ENCODE peak calls at places on chromosomes 1 and 21, in five cellular contexts. One of them, this sample, is unnamed.

GRCh38 chr1:162561616-162562451 is at the start of gene UAP1:
- DNase-seq in CD8-positive, alpha-beta T cell: no peak
- DNase-seq in ELR: no peak
- DNase-seq in NCI-H1105 treated with DMSO at 0.1 percent for 48 hours: no peak
- DNase-seq in choroid plexus epithelial cell: peak
- DNase-seq in this sample: no peak

GRCh38 chr1:192521734-192522133 is 53.8 kb upstream of the RGS1 start:
- DNase-seq in CD8-positive, alpha-beta T cell: no peak
- DNase-seq in ELR: no peak
- DNase-seq in NCI-H1105 treated with DMSO at 0.1 percent for 48 hours: no peak
- DNase-seq in choroid plexus epithelial cell: no peak
- DNase-seq in this sample: no peak

GRCh38 chr1:31666290-31666963 is 21.8 kb upstream of the PEF1 start:
- DNase-seq in CD8-positive, alpha-beta T cell: no peak
- DNase-seq in ELR: peak
- DNase-seq in NCI-H1105 treated with DMSO at 0.1 percent for 48 hours: no peak
- DNase-seq in choroid plexus epithelial cell: peak
- DNase-seq in this sample: no peak

GRCh38 chr1:115237507-115237906 is 100.5 kb downstream of the NGF start:
- DNase-seq in CD8-positive, alpha-beta T cell: no peak
- DNase-seq in ELR: peak
- DNase-seq in NCI-H1105 treated with DMSO at 0.1 percent for 48 hours: no peak
- DNase-seq in choroid plexus epithelial cell: no peak
- DNase-seq in this sample: no peak

GRCh38 chr1:208170252-208170651 is 73.9 kb downstream of the PLXNA2 start:
- DNase-seq in CD8-positive, alpha-beta T cell: no peak
- DNase-seq in ELR: no peak
- DNase-seq in NCI-H1105 treated with DMSO at 0.1 percent for 48 hours: peak
- DNase-seq in choroid plexus epithelial cell: no peak
- DNase-seq in this sample: no peak

GRCh38 chr1:193589597-193590040 is 403.2 kb upstream of the B3GALT2 start:
- DNase-seq in CD8-positive, alpha-beta T cell: no peak
- DNase-seq in ELR: no peak
- DNase-seq in NCI-H1105 treated with DMSO at 0.1 percent for 48 hours: peak
- DNase-seq in choroid plexus epithelial cell: peak
- DNase-seq in this sample: no peak

GRCh38 chr1:205042911-205043806 is at the start of gene CNTN2:
- DNase-seq in CD8-positive, alpha-beta T cell: no peak
- DNase-seq in ELR: no peak
- DNase-seq in NCI-H1105 treated with DMSO at 0.1 percent for 48 hours: peak
- DNase-seq in choroid plexus epithelial cell: no peak
- DNase-seq in this sample: no peak

GRCh38 chr1:107414550-107414949 is 273.7 kb downstream of the NTNG1 start:
- DNase-seq in CD8-positive, alpha-beta T cell: no peak
- DNase-seq in ELR: peak
- DNase-seq in NCI-H1105 treated with DMSO at 0.1 percent for 48 hours: no peak
- DNase-seq in choroid plexus epithelial cell: no peak
- DNase-seq in this sample: no peak

GRCh38 chr21:44874497-44875331 is 1.2 kb upstream of the PTTG1IP start:
- DNase-seq in CD8-positive, alpha-beta T cell: no peak
- DNase-seq in ELR: no peak
- DNase-seq in NCI-H1105 treated with DMSO at 0.1 percent for 48 hours: peak
- DNase-seq in choroid plexus epithelial cell: no peak
- DNase-seq in this sample: peak

This sample was measured in CD4-positive, alpha-beta T cell.